ENCODE peak calls at places on chromosomes 6 and 20, in ten cellular contexts. One of them, this sample, is unnamed.
A peak's percentile ranks its signal among the peaks of the same experiment; 100 is the strongest.

GRCh38 chr20:62475027-62475818 is 572 bp downstream of the GATA5 start:
- DNase-seq in NCI-H1417 treated with DMSO at 0.1 percent for 48 hours: no peak
- DNase-seq in mammary epithelial cell: no peak
- DNase-seq in Calu3: no peak
- DNase-seq in activated CD4-positive, alpha-beta T cell treated with anti-CD3 and anti-CD28 coated beads, Interleukin-2, amount 50 U/mL, for 1 hour: no peak
- DNase-seq in lower lobe of right lung: no peak
- DNase-seq in GM03348: no peak
- DNase-seq in cardiac muscle cell: no peak
- DNase-seq in HFF-Myc: no peak
- DNase-seq in T-helper 2 cell: no peak
- DNase-seq in this sample: no peak

GRCh38 chr6:23213651-23214050 is 644.3 kb downstream of the HDGFL1 start:
- DNase-seq in NCI-H1417 treated with DMSO at 0.1 percent for 48 hours: no peak
- DNase-seq in mammary epithelial cell: peak; percentile 5
- DNase-seq in Calu3: no peak
- DNase-seq in activated CD4-positive, alpha-beta T cell treated with anti-CD3 and anti-CD28 coated beads, Interleukin-2, amount 50 U/mL, for 1 hour: no peak
- DNase-seq in lower lobe of right lung: no peak
- DNase-seq in GM03348: no peak
- DNase-seq in cardiac muscle cell: no peak
- DNase-seq in HFF-Myc: no peak
- DNase-seq in T-helper 2 cell: no peak
- DNase-seq in this sample: no peak

GRCh38 chr6:135722679-135723078 is 128.8 kb upstream of the PDE7B start:
- DNase-seq in NCI-H1417 treated with DMSO at 0.1 percent for 48 hours: no peak
- DNase-seq in mammary epithelial cell: peak; percentile 84
- DNase-seq in Calu3: peak; percentile 47
- DNase-seq in activated CD4-positive, alpha-beta T cell treated with anti-CD3 and anti-CD28 coated beads, Interleukin-2, amount 50 U/mL, for 1 hour: no peak
- DNase-seq in lower lobe of right lung: no peak
- DNase-seq in GM03348: peak; percentile 58
- DNase-seq in cardiac muscle cell: no peak
- DNase-seq in HFF-Myc: peak; percentile 40
- DNase-seq in T-helper 2 cell: no peak
- DNase-seq in this sample: no peak

GRCh38 chr6:628772-629171 is 28.1 kb downstream of the HUS1B start:
- DNase-seq in NCI-H1417 treated with DMSO at 0.1 percent for 48 hours: no peak
- DNase-seq in mammary epithelial cell: no peak
- DNase-seq in Calu3: no peak
- DNase-seq in activated CD4-positive, alpha-beta T cell treated with anti-CD3 and anti-CD28 coated beads, Interleukin-2, amount 50 U/mL, for 1 hour: no peak
- DNase-seq in lower lobe of right lung: no peak
- DNase-seq in GM03348: no peak
- DNase-seq in cardiac muscle cell: no peak
- DNase-seq in HFF-Myc: no peak
- DNase-seq in T-helper 2 cell: no peak
- DNase-seq in this sample: no peak

GRCh38 chr6:129340983-129341382 is 369.0 kb downstream of the ARHGAP18 start:
- DNase-seq in NCI-H1417 treated with DMSO at 0.1 percent for 48 hours: no peak
- DNase-seq in mammary epithelial cell: peak; percentile 58
- DNase-seq in Calu3: no peak
- DNase-seq in activated CD4-positive, alpha-beta T cell treated with anti-CD3 and anti-CD28 coated beads, Interleukin-2, amount 50 U/mL, for 1 hour: no peak
- DNase-seq in lower lobe of right lung: no peak
- DNase-seq in GM03348: peak; percentile 4
- DNase-seq in cardiac muscle cell: no peak
- DNase-seq in HFF-Myc: peak; percentile 42
- DNase-seq in T-helper 2 cell: no peak
- DNase-seq in this sample: peak; percentile 47

GRCh38 chr6:91653954-91654843 is 1067.3 kb upstream of the MAP3K7 start:
- DNase-seq in NCI-H1417 treated with DMSO at 0.1 percent for 48 hours: peak; percentile 84
- DNase-seq in mammary epithelial cell: no peak
- DNase-seq in Calu3: no peak
- DNase-seq in activated CD4-positive, alpha-beta T cell treated with anti-CD3 and anti-CD28 coated beads, Interleukin-2, amount 50 U/mL, for 1 hour: no peak
- DNase-seq in lower lobe of right lung: no peak
- DNase-seq in GM03348: no peak
- DNase-seq in cardiac muscle cell: no peak
- DNase-seq in HFF-Myc: no peak
- DNase-seq in T-helper 2 cell: no peak
- DNase-seq in this sample: no peak

GRCh38 chr20:59752101-59752586 is 147.8 kb downstream of the PHACTR3 start:
- DNase-seq in NCI-H1417 treated with DMSO at 0.1 percent for 48 hours: no peak
- DNase-seq in mammary epithelial cell: no peak
- DNase-seq in Calu3: no peak
- DNase-seq in activated CD4-positive, alpha-beta T cell treated with anti-CD3 and anti-CD28 coated beads, Interleukin-2, amount 50 U/mL, for 1 hour: no peak
- DNase-seq in lower lobe of right lung: peak; percentile 63
- DNase-seq in GM03348: no peak
- DNase-seq in cardiac muscle cell: peak; percentile 0
- DNase-seq in HFF-Myc: no peak
- DNase-seq in T-helper 2 cell: no peak
- DNase-seq in this sample: peak; percentile 73

GRCh38 chr6:89454300-89454699 is 21.3 kb downstream of the ANKRD6 start:
- DNase-seq in NCI-H1417 treated with DMSO at 0.1 percent for 48 hours: no peak
- DNase-seq in mammary epithelial cell: no peak
- DNase-seq in Calu3: no peak
- DNase-seq in activated CD4-positive, alpha-beta T cell treated with anti-CD3 and anti-CD28 coated beads, Interleukin-2, amount 50 U/mL, for 1 hour: no peak
- DNase-seq in lower lobe of right lung: no peak
- DNase-seq in GM03348: no peak
- DNase-seq in cardiac muscle cell: no peak
- DNase-seq in HFF-Myc: no peak
- DNase-seq in T-helper 2 cell: no peak
- DNase-seq in this sample: no peak

GRCh38 chr20:53186630-53187029 is 214.5 kb downstream of the TSHZ2 start:
- DNase-seq in NCI-H1417 treated with DMSO at 0.1 percent for 48 hours: no peak
- DNase-seq in mammary epithelial cell: no peak
- DNase-seq in Calu3: no peak
- DNase-seq in activated CD4-positive, alpha-beta T cell treated with anti-CD3 and anti-CD28 coated beads, Interleukin-2, amount 50 U/mL, for 1 hour: no peak
- DNase-seq in lower lobe of right lung: no peak
- DNase-seq in GM03348: no peak
- DNase-seq in cardiac muscle cell: no peak
- DNase-seq in HFF-Myc: no peak
- DNase-seq in T-helper 2 cell: no peak
- DNase-seq in this sample: no peak

GRCh38 chr6:139519097-139519496 is 144.6 kb upstream of the CITED2 start:
- DNase-seq in NCI-H1417 treated with DMSO at 0.1 percent for 48 hours: no peak
- DNase-seq in mammary epithelial cell: no peak
- DNase-seq in Calu3: no peak
- DNase-seq in activated CD4-positive, alpha-beta T cell treated with anti-CD3 and anti-CD28 coated beads, Interleukin-2, amount 50 U/mL, for 1 hour: no peak
- DNase-seq in lower lobe of right lung: no peak
- DNase-seq in GM03348: no peak
- DNase-seq in cardiac muscle cell: no peak
- DNase-seq in HFF-Myc: no peak
- DNase-seq in T-helper 2 cell: no peak
- DNase-seq in this sample: no peak

GRCh38 chr6:5752282-5752681 is 254.4 kb downstream of the NRN1 start:
- DNase-seq in NCI-H1417 treated with DMSO at 0.1 percent for 48 hours: no peak
- DNase-seq in mammary epithelial cell: no peak
- DNase-seq in Calu3: no peak
- DNase-seq in activated CD4-positive, alpha-beta T cell treated with anti-CD3 and anti-CD28 coated beads, Interleukin-2, amount 50 U/mL, for 1 hour: no peak
- DNase-seq in lower lobe of right lung: no peak
- DNase-seq in GM03348: peak; percentile 75
- DNase-seq in cardiac muscle cell: peak; percentile 45
- DNase-seq in HFF-Myc: peak; percentile 46
- DNase-seq in T-helper 2 cell: no peak
- DNase-seq in this sample: no peak

This sample was measured in Right ventricle myocardium superior.